ENCODE peak calls at places on chromosomes 6 and 20, in eight cellular contexts. D is A549; C is effector memory CD4-positive, alpha-beta T cell; M is Peyer's patch; F is heart left ventricle; N is cardiac muscle cell; J is fibroblast of lung; T is neuronal stem cell. U is an unnamed sample.

GRCh38 chr20:10555865-10556308 is 117.9 kb downstream of the JAG1 start:
- DNase-seq in D (peak), C (no peak), M (no peak), F (no peak), N (no peak), J (peak), T (no peak), U (no peak)

GRCh38 chr20:56223352-56223751 is 25.2 kb upstream of the MC3R start:
- DNase-seq in D (no peak), C (no peak), M (no peak), F (no peak), N (no peak), J (no peak), T (no peak), U (no peak)

GRCh38 chr20:4064118-4064962 is 49.0 kb upstream of the RNF24 start:
- DNase-seq in D (peak), C (no peak), M (peak), F (peak), N (peak), J (peak), T (no peak), U (peak)

GRCh38 chr6:162388383-162388777 is 339.2 kb downstream of the PRKN start:
- DNase-seq in D (no peak), C (no peak), M (no peak), F (no peak), N (no peak), J (no peak), T (no peak), U (no peak)

GRCh38 chr6:104843196-104843595 is 16.5 kb downstream of the HACE1 start:
- DNase-seq in D (no peak), C (no peak), M (no peak), F (no peak), N (no peak), J (no peak), T (no peak), U (no peak)

GRCh38 chr20:13442990-13443389 is 195.7 kb downstream of the TASP1 start:
- DNase-seq in D (no peak), C (no peak), M (no peak), F (no peak), N (no peak), J (no peak), T (no peak), U (no peak)

GRCh38 chr6:149938571-149939462 is 3.0 kb upstream of the ULBP2 start:
- DNase-seq in D (no peak), C (peak), M (peak), F (no peak), N (no peak), J (peak), T (no peak), U (peak)

GRCh38 chr6:112360498-112360897 is 13.4 kb downstream of the RFPL4B start:
- DNase-seq in D (no peak), C (no peak), M (no peak), F (no peak), N (no peak), J (peak), T (no peak), U (no peak)

GRCh38 chr6:72968704-72969103 is 256.6 kb downstream of the KHDC1L start:
- DNase-seq in D (peak), C (no peak), M (no peak), F (no peak), N (no peak), J (peak), T (no peak), U (no peak)

DNA sequence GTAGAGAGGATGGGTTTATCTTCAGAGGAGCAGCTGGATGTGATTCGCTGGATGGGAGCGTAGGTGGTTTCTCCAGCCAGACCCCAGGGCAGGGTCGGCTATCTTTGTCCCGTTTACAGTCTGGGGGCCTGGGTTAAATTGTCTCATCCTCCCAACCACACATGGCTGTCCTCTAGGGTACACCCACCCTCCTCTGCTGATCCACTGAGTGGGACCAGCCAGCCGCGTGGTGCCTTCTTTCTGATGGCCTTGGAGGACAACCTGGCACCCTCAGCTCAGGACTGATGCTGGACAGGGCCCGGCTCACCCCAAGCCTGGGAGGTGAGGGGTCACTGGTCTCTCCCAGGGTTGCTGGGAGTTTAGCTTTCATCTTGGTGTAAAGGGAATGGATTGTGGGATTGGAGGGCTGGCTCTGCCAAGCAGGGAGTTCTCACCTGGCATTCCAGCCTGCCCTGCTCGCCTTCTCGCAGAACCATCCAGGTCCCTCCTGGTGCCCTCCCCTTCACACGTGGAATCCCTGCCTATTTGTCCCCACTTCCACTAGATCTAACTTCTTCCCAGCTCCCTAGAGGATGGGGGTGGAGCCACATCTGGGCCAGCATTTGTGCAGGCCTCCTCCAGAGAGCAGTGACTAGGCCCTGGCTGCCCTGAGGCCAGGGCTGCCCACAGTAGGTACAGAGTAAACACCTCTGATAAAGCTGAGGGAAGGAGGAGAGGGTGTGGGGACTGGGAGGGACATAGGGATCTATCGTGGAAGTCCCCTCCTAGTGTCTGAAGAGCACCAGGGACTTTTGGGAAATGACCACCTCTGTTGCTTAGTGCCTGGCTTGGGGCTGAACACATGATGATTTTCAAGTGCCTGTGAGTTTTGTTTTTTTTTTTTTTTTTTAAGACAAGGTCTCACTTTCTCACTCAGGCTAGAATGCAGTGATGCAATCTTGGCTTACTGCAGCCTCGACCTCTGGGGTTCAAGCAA is 1.6 kb downstream of the ITPR3 start:
- DNase-seq in D (no peak), C (no peak), M (peak), F (no peak), N (no peak), J (no peak), T (no peak), U (peak)
- H3K27ac ChIP-seq in D (peak), C (peak), M (peak), F (peak), N (no peak), J (peak), T (no peak), U (no peak)

GRCh38 chr6:158231551-158232444 is 63.6 kb downstream of the GTF2H5 start:
- DNase-seq in D (peak), C (peak), M (peak), F (peak), N (peak), J (peak), T (peak), U (peak)

GRCh38 chr6:158230967-158231550 is 62.9 kb downstream of the GTF2H5 start:
- DNase-seq in D (no peak), C (no peak), M (no peak), F (no peak), N (no peak), J (no peak), T (no peak), U (no peak)

GRCh38 chr6:158229823-158230222 is 61.7 kb downstream of the GTF2H5 start:
- DNase-seq in D (no peak), C (no peak), M (no peak), F (no peak), N (no peak), J (no peak), T (no peak), U (no peak)

GRCh38 chr6:158232445-158233213 is 64.5 kb downstream of the GTF2H5 start:
- DNase-seq in D (peak), C (peak), M (peak), F (peak), N (peak), J (peak), T (peak), U (peak)

GRCh38 chr6:158233214-158233795 is 65.2 kb downstream of the GTF2H5 start:
- DNase-seq in D (no peak), C (no peak), M (peak), F (no peak), N (peak), J (no peak), T (no peak), U (no peak)
- H3K27ac ChIP-seq in D (peak), C (peak), M (peak), F (peak), N (no peak), J (no peak), T (no peak), U (peak)

GRCh38 chr20:51403465-51404220 is 138.9 kb downstream of the NFATC2 start:
- DNase-seq in D (no peak), C (no peak), M (no peak), F (no peak), N (no peak), J (no peak), T (no peak), U (no peak)
- H3K27ac ChIP-seq in D (no peak), C (peak), M (peak), F (no peak), N (no peak), J (no peak), T (no peak), U (no peak)

GRCh38 chr6:106750146-106750900 is 120.9 kb downstream of the QRSL1 start:
- DNase-seq in D (no peak), C (no peak), M (no peak), F (no peak), N (no peak), J (no peak), T (no peak), U (no peak)
- H3K27ac ChIP-seq in D (peak), C (no peak), M (no peak), F (no peak), N (no peak), J (no peak), T (no peak), U (no peak)

GRCh38 chr6:21213492-21213891 is 380.1 kb upstream of the SOX4 start:
- DNase-seq in D (no peak), C (no peak), M (no peak), F (no peak), N (no peak), J (peak), T (no peak), U (no peak)
- H3K27ac ChIP-seq in D (no peak), C (no peak), M (no peak), F (no peak), N (no peak), J (no peak), T (no peak), U (no peak)

U was measured in tibial artery.